ENCODE peak calls at places on chromosomes 4 and X, in eight cellular contexts. One of them, this sample, is unnamed.
A peak's percentile ranks its signal among the peaks of the same experiment; 100 is the strongest.

GRCh38 chr4:78937837-78938236 is 1.4 kb downstream of the PAQR3 start:
- DNase-seq in heart right ventricle: no peak
- DNase-seq in ovary: no peak
- DNase-seq in effector memory CD4-positive, alpha-beta T cell: no peak
- DNase-seq in colonic mucosa: no peak
- DNase-seq in heart left ventricle: no peak
- DNase-seq in right atrium auricular region: no peak
- DNase-seq in body of pancreas: no peak
- DNase-seq in this sample: no peak

GRCh38 chr4:20723019-20723418 is 22.8 kb downstream of the PACRGL start:
- DNase-seq in heart right ventricle: no peak
- DNase-seq in ovary: no peak
- DNase-seq in effector memory CD4-positive, alpha-beta T cell: no peak
- DNase-seq in colonic mucosa: no peak
- DNase-seq in heart left ventricle: no peak
- DNase-seq in right atrium auricular region: no peak
- DNase-seq in body of pancreas: no peak
- DNase-seq in this sample: no peak

GRCh38 chrX:51336584-51336983 is 4.0 kb downstream of the NUDT10 start:
- DNase-seq in heart right ventricle: no peak
- DNase-seq in ovary: peak; percentile 16
- DNase-seq in effector memory CD4-positive, alpha-beta T cell: no peak
- DNase-seq in colonic mucosa: no peak
- DNase-seq in heart left ventricle: no peak
- DNase-seq in right atrium auricular region: no peak
- DNase-seq in body of pancreas: peak; percentile 12
- DNase-seq in this sample: peak; percentile 20

GRCh38 chrX:75746891-75747639 is 38.0 kb downstream of the MAGEE2 start:
- DNase-seq in heart right ventricle: peak; percentile 45
- DNase-seq in ovary: peak; percentile 41
- DNase-seq in effector memory CD4-positive, alpha-beta T cell: no peak
- DNase-seq in colonic mucosa: peak; percentile 24
- DNase-seq in heart left ventricle: peak; percentile 54
- DNase-seq in right atrium auricular region: no peak
- DNase-seq in body of pancreas: peak; percentile 58
- DNase-seq in this sample: peak; percentile 22

GRCh38 chr4:149885896-149886295 is 70.3 kb upstream of the IQCM start:
- DNase-seq in heart right ventricle: no peak
- DNase-seq in ovary: no peak
- DNase-seq in effector memory CD4-positive, alpha-beta T cell: no peak
- DNase-seq in colonic mucosa: no peak
- DNase-seq in heart left ventricle: no peak
- DNase-seq in right atrium auricular region: no peak
- DNase-seq in body of pancreas: no peak
- DNase-seq in this sample: no peak

GRCh38 chr4:40848251-40848650 is 98.5 kb downstream of the NSUN7 start:
- DNase-seq in heart right ventricle: no peak
- DNase-seq in ovary: no peak
- DNase-seq in effector memory CD4-positive, alpha-beta T cell: no peak
- DNase-seq in colonic mucosa: no peak
- DNase-seq in heart left ventricle: no peak
- DNase-seq in right atrium auricular region: no peak
- DNase-seq in body of pancreas: no peak
- DNase-seq in this sample: no peak

GRCh38 chrX:130114141-130114561 is 3.9 kb upstream of the ELF4 start:
- DNase-seq in heart right ventricle: no peak
- DNase-seq in ovary: no peak
- DNase-seq in effector memory CD4-positive, alpha-beta T cell: no peak
- DNase-seq in colonic mucosa: no peak
- DNase-seq in heart left ventricle: no peak
- DNase-seq in right atrium auricular region: no peak
- DNase-seq in body of pancreas: no peak
- DNase-seq in this sample: no peak

GRCh38 chr4:36013206-36013605 is 231.1 kb downstream of the ARAP2 start:
- DNase-seq in heart right ventricle: no peak
- DNase-seq in ovary: no peak
- DNase-seq in effector memory CD4-positive, alpha-beta T cell: no peak
- DNase-seq in colonic mucosa: no peak
- DNase-seq in heart left ventricle: no peak
- DNase-seq in right atrium auricular region: no peak
- DNase-seq in body of pancreas: no peak
- DNase-seq in this sample: no peak

GRCh38 chrX:53237056-53237455 is 12.0 kb upstream of the KDM5C start:
- DNase-seq in heart right ventricle: no peak
- DNase-seq in ovary: no peak
- DNase-seq in effector memory CD4-positive, alpha-beta T cell: no peak
- DNase-seq in colonic mucosa: no peak
- DNase-seq in heart left ventricle: no peak
- DNase-seq in right atrium auricular region: no peak
- DNase-seq in body of pancreas: no peak
- DNase-seq in this sample: no peak

GRCh38 chr4:48909697-48910096 is 3.1 kb upstream of the OCIAD2 start:
- DNase-seq in heart right ventricle: no peak
- DNase-seq in ovary: no peak
- DNase-seq in effector memory CD4-positive, alpha-beta T cell: no peak
- DNase-seq in colonic mucosa: no peak
- DNase-seq in heart left ventricle: no peak
- DNase-seq in right atrium auricular region: no peak
- DNase-seq in body of pancreas: no peak
- DNase-seq in this sample: no peak

GRCh38 chr4:153432971-153433752 is 33.0 kb upstream of the TMEM131L start:
- DNase-seq in heart right ventricle: peak; percentile 18
- DNase-seq in ovary: peak; percentile 22
- DNase-seq in effector memory CD4-positive, alpha-beta T cell: peak; percentile 46
- DNase-seq in colonic mucosa: peak; percentile 75
- DNase-seq in heart left ventricle: peak; percentile 65
- DNase-seq in right atrium auricular region: peak; percentile 70
- DNase-seq in body of pancreas: peak; percentile 87
- DNase-seq in this sample: peak; percentile 80

GRCh38 chr4:88705805-88706518 is 8.3 kb upstream of the NAP1L5 start:
- DNase-seq in heart right ventricle: no peak
- DNase-seq in ovary: no peak
- DNase-seq in effector memory CD4-positive, alpha-beta T cell: no peak
- DNase-seq in colonic mucosa: no peak
- DNase-seq in heart left ventricle: no peak
- DNase-seq in right atrium auricular region: no peak
- DNase-seq in body of pancreas: no peak
- DNase-seq in this sample: no peak

GRCh38 chr4:87848622-87849351 is 16.0 kb downstream of the MEPE start:
- DNase-seq in heart right ventricle: no peak
- DNase-seq in ovary: peak; percentile 28
- DNase-seq in effector memory CD4-positive, alpha-beta T cell: no peak
- DNase-seq in colonic mucosa: peak; percentile 43
- DNase-seq in heart left ventricle: peak; percentile 44
- DNase-seq in right atrium auricular region: peak; percentile 78
- DNase-seq in body of pancreas: peak; percentile 50
- DNase-seq in this sample: peak; percentile 57

GRCh38 chr4:28788929-28789490 is 1928.4 kb downstream of the STIM2 start:
- DNase-seq in heart right ventricle: no peak
- DNase-seq in ovary: no peak
- DNase-seq in effector memory CD4-positive, alpha-beta T cell: no peak
- DNase-seq in colonic mucosa: no peak
- DNase-seq in heart left ventricle: no peak
- DNase-seq in right atrium auricular region: no peak
- DNase-seq in body of pancreas: no peak
- DNase-seq in this sample: no peak

GRCh38 chr4:183241771-183242170 is 78.3 kb downstream of the CLDN22 start:
- DNase-seq in heart right ventricle: no peak
- DNase-seq in ovary: no peak
- DNase-seq in effector memory CD4-positive, alpha-beta T cell: no peak
- DNase-seq in colonic mucosa: no peak
- DNase-seq in heart left ventricle: no peak
- DNase-seq in right atrium auricular region: no peak
- DNase-seq in body of pancreas: no peak
- DNase-seq in this sample: no peak

GRCh38 chr4:21716526-21716925 is 232.0 kb downstream of the KCNIP4 start:
- DNase-seq in heart right ventricle: no peak
- DNase-seq in ovary: no peak
- DNase-seq in effector memory CD4-positive, alpha-beta T cell: no peak
- DNase-seq in colonic mucosa: no peak
- DNase-seq in heart left ventricle: no peak
- DNase-seq in right atrium auricular region: no peak
- DNase-seq in body of pancreas: no peak
- DNase-seq in this sample: no peak

GRCh38 chrX:51922561-51922960 is 29.1 kb downstream of the MAGED1 start:
- DNase-seq in heart right ventricle: no peak
- DNase-seq in ovary: no peak
- DNase-seq in effector memory CD4-positive, alpha-beta T cell: no peak
- DNase-seq in colonic mucosa: no peak
- DNase-seq in heart left ventricle: no peak
- DNase-seq in right atrium auricular region: no peak
- DNase-seq in body of pancreas: no peak
- DNase-seq in this sample: no peak

GRCh38 chr4:155777971-155778710 is 19.3 kb downstream of the GUCY1B1 start:
- DNase-seq in heart right ventricle: no peak
- DNase-seq in ovary: no peak
- DNase-seq in effector memory CD4-positive, alpha-beta T cell: no peak
- DNase-seq in colonic mucosa: no peak
- DNase-seq in heart left ventricle: no peak
- DNase-seq in right atrium auricular region: no peak
- DNase-seq in body of pancreas: peak; percentile 33
- DNase-seq in this sample: no peak

GRCh38 chrX:15882704-15883539 is 28.3 kb upstream of the AP1S2 start:
- DNase-seq in heart right ventricle: no peak
- DNase-seq in ovary: no peak
- DNase-seq in effector memory CD4-positive, alpha-beta T cell: no peak
- DNase-seq in colonic mucosa: no peak
- DNase-seq in heart left ventricle: no peak
- DNase-seq in right atrium auricular region: no peak
- DNase-seq in body of pancreas: no peak
- DNase-seq in this sample: no peak

GRCh38 chr4:98094118-98094517 is 49.2 kb downstream of the STPG2 start:
- DNase-seq in heart right ventricle: no peak
- DNase-seq in ovary: no peak
- DNase-seq in effector memory CD4-positive, alpha-beta T cell: no peak
- DNase-seq in colonic mucosa: no peak
- DNase-seq in heart left ventricle: no peak
- DNase-seq in right atrium auricular region: no peak
- DNase-seq in body of pancreas: no peak
- DNase-seq in this sample: no peak

GRCh38 chr4:103996637-103997036 is 276.9 kb upstream of the TACR3 start:
- DNase-seq in heart right ventricle: no peak
- DNase-seq in ovary: no peak
- DNase-seq in effector memory CD4-positive, alpha-beta T cell: no peak
- DNase-seq in colonic mucosa: no peak
- DNase-seq in heart left ventricle: no peak
- DNase-seq in right atrium auricular region: no peak
- DNase-seq in body of pancreas: peak; percentile 18
- DNase-seq in this sample: no peak

GRCh38 chrX:63889001-63889400 is 104.0 kb upstream of the ARHGEF9 start:
- DNase-seq in heart right ventricle: no peak
- DNase-seq in ovary: no peak
- DNase-seq in effector memory CD4-positive, alpha-beta T cell: no peak
- DNase-seq in colonic mucosa: no peak
- DNase-seq in heart left ventricle: no peak
- DNase-seq in right atrium auricular region: no peak
- DNase-seq in body of pancreas: no peak
- DNase-seq in this sample: no peak

GRCh38 chr4:141731481-141731880 is 95.1 kb downstream of the IL15 start:
- DNase-seq in heart right ventricle: no peak
- DNase-seq in ovary: no peak
- DNase-seq in effector memory CD4-positive, alpha-beta T cell: no peak
- DNase-seq in colonic mucosa: no peak
- DNase-seq in heart left ventricle: no peak
- DNase-seq in right atrium auricular region: no peak
- DNase-seq in body of pancreas: no peak
- DNase-seq in this sample: no peak

GRCh38 chr4:15658136-15658535 is 3.0 kb upstream of the FBXL5 start:
- DNase-seq in heart right ventricle: no peak
- DNase-seq in ovary: no peak
- DNase-seq in effector memory CD4-positive, alpha-beta T cell: no peak
- DNase-seq in colonic mucosa: no peak
- DNase-seq in heart left ventricle: no peak
- DNase-seq in right atrium auricular region: no peak
- DNase-seq in body of pancreas: no peak
- DNase-seq in this sample: no peak
- H3K4me1 ChIP-seq in heart right ventricle: peaks cover 23% of the 10 kb centered on the region
- H3K4me1 ChIP-seq in ovary: no peaks in the 10 kb centered on the region
- H3K4me1 ChIP-seq in effector memory CD4-positive, alpha-beta T cell: peaks cover 10% of the 10 kb centered on the region
- H3K4me1 ChIP-seq in colonic mucosa: peaks cover 4% of the 10 kb centered on the region
- H3K4me1 ChIP-seq in heart left ventricle: peaks cover 19% of the 10 kb centered on the region
- H3K4me1 ChIP-seq in right atrium auricular region: peaks cover 18% of the 10 kb centered on the region
- H3K4me1 ChIP-seq in body of pancreas: peaks cover 22% of the 10 kb centered on the region
- H3K4me1 ChIP-seq in this sample: peaks cover 4% of the 10 kb centered on the region

GRCh38 chr4:6581566-6582121 is 6.7 kb downstream of the MAN2B2 start:
- DNase-seq in heart right ventricle: no peak
- DNase-seq in ovary: no peak
- DNase-seq in effector memory CD4-positive, alpha-beta T cell: no peak
- DNase-seq in colonic mucosa: no peak
- DNase-seq in heart left ventricle: no peak
- DNase-seq in right atrium auricular region: no peak
- DNase-seq in body of pancreas: no peak
- DNase-seq in this sample: no peak
- H3K4me1 ChIP-seq in heart right ventricle: no peaks in the 10 kb centered on the region
- H3K4me1 ChIP-seq in ovary: no peaks in the 10 kb centered on the region
- H3K4me1 ChIP-seq in effector memory CD4-positive, alpha-beta T cell: no peaks in the 10 kb centered on the region
- H3K4me1 ChIP-seq in colonic mucosa: no peaks in the 10 kb centered on the region
- H3K4me1 ChIP-seq in heart left ventricle: no peaks in the 10 kb centered on the region
- H3K4me1 ChIP-seq in right atrium auricular region: no peaks in the 10 kb centered on the region
- H3K4me1 ChIP-seq in body of pancreas: peaks cover 5% of the 10 kb centered on the region
- H3K4me1 ChIP-seq in this sample: no peaks in the 10 kb centered on the region

GRCh38 chr4:70749313-70749712 is 27.5 kb downstream of the RUFY3 start:
- DNase-seq in heart right ventricle: no peak
- DNase-seq in ovary: no peak
- DNase-seq in effector memory CD4-positive, alpha-beta T cell: no peak
- DNase-seq in colonic mucosa: no peak
- DNase-seq in heart left ventricle: no peak
- DNase-seq in right atrium auricular region: no peak
- DNase-seq in body of pancreas: no peak
- DNase-seq in this sample: no peak

GRCh38 chr4:70754470-70754869 is 32.7 kb downstream of the RUFY3 start:
- DNase-seq in heart right ventricle: no peak
- DNase-seq in ovary: no peak
- DNase-seq in effector memory CD4-positive, alpha-beta T cell: no peak
- DNase-seq in colonic mucosa: no peak
- DNase-seq in heart left ventricle: no peak
- DNase-seq in right atrium auricular region: no peak
- DNase-seq in body of pancreas: no peak
- DNase-seq in this sample: no peak

GRCh38 chr4:70759126-70759525 is 37.4 kb downstream of the RUFY3 start:
- DNase-seq in heart right ventricle: no peak
- DNase-seq in ovary: no peak
- DNase-seq in effector memory CD4-positive, alpha-beta T cell: no peak
- DNase-seq in colonic mucosa: no peak
- DNase-seq in heart left ventricle: no peak
- DNase-seq in right atrium auricular region: no peak
- DNase-seq in body of pancreas: no peak
- DNase-seq in this sample: no peak

GRCh38 chr4:70754990-70755688 is 33.4 kb downstream of the RUFY3 start:
- DNase-seq in heart right ventricle: no peak
- DNase-seq in ovary: no peak
- DNase-seq in effector memory CD4-positive, alpha-beta T cell: no peak
- DNase-seq in colonic mucosa: no peak
- DNase-seq in heart left ventricle: no peak
- DNase-seq in right atrium auricular region: no peak
- DNase-seq in body of pancreas: no peak
- DNase-seq in this sample: no peak

GRCh38 chr4:70753630-70754029 is 31.9 kb downstream of the RUFY3 start:
- DNase-seq in heart right ventricle: no peak
- DNase-seq in ovary: no peak
- DNase-seq in effector memory CD4-positive, alpha-beta T cell: no peak
- DNase-seq in colonic mucosa: no peak
- DNase-seq in heart left ventricle: no peak
- DNase-seq in right atrium auricular region: no peak
- DNase-seq in body of pancreas: no peak
- DNase-seq in this sample: no peak
- H3K4me1 ChIP-seq in heart right ventricle: peaks cover 15% of the 10 kb centered on the region
- H3K4me1 ChIP-seq in ovary: no peaks in the 10 kb centered on the region
- H3K4me1 ChIP-seq in effector memory CD4-positive, alpha-beta T cell: no peaks in the 10 kb centered on the region
- H3K4me1 ChIP-seq in colonic mucosa: no peaks in the 10 kb centered on the region
- H3K4me1 ChIP-seq in heart left ventricle: no peaks in the 10 kb centered on the region
- H3K4me1 ChIP-seq in right atrium auricular region: no peaks in the 10 kb centered on the region
- H3K4me1 ChIP-seq in body of pancreas: peaks cover 8% of the 10 kb centered on the region
- H3K4me1 ChIP-seq in this sample: peaks cover 6% of the 10 kb centered on the region

GRCh38 chrX:153921511-153922285 is 4.4 kb downstream of the ARHGAP4 start:
- DNase-seq in heart right ventricle: no peak
- DNase-seq in ovary: peak; percentile 53
- DNase-seq in effector memory CD4-positive, alpha-beta T cell: no peak
- DNase-seq in colonic mucosa: no peak
- DNase-seq in heart left ventricle: peak; percentile 40
- DNase-seq in right atrium auricular region: no peak
- DNase-seq in body of pancreas: no peak
- DNase-seq in this sample: no peak
- H3K4me1 ChIP-seq in heart right ventricle: peaks cover 49% of the 10 kb centered on the region
- H3K4me1 ChIP-seq in ovary: peaks cover 5% of the 10 kb centered on the region
- H3K4me1 ChIP-seq in effector memory CD4-positive, alpha-beta T cell: peaks cover 28% of the 10 kb centered on the region
- H3K4me1 ChIP-seq in colonic mucosa: no peaks in the 10 kb centered on the region
- H3K4me1 ChIP-seq in heart left ventricle: peaks cover 35% of the 10 kb centered on the region
- H3K4me1 ChIP-seq in right atrium auricular region: peaks cover 38% of the 10 kb centered on the region
- H3K4me1 ChIP-seq in body of pancreas: peaks cover 11% of the 10 kb centered on the region
- H3K4me1 ChIP-seq in this sample: no peaks in the 10 kb centered on the region

This sample was measured in Peyer's patch.